ENCODE peak calls at places on chromosomes 16 and 17, in four cellular contexts. A, O, D and K are unnamed samples.

GRCh38 chr17:27239584-27239983 is 54.3 kb upstream of the WSB1 start:
- DNase-seq in D (no peak), O (no peak), A (no peak), K (no peak)

GRCh38 chr17:29663155-29663554 is 40.4 kb upstream of the CORO6 start:
- DNase-seq in D (no peak), A (peak; percentile 78), O (no peak), K (no peak)

GRCh38 chr16:67661101-67661661 is 421 bp downstream of the PARD6A start:
- DNase-seq in A (peak; percentile 31), O (no peak), D (no peak), K (no peak)

GRCh38 chr17:62668091-62668804 is 40.8 kb downstream of the MRC2 start:
- DNase-seq in O (no peak), A (peak; percentile 58), D (no peak), K (no peak)

GRCh38 chr17:55458977-55459376 is 37.3 kb upstream of the MMD start:
- DNase-seq in A (peak; percentile 66), D (no peak), O (no peak), K (no peak)

GRCh38 chr16:1989209-1989825 is 453 bp upstream of the SYNGR3 start:
- DNase-seq in A (no peak), O (no peak), D (no peak), K (no peak)

GRCh38 chr16:85582177-85582888 is 30.8 kb upstream of the GSE1 start:
- DNase-seq in D (no peak), O (no peak), A (no peak), K (no peak)

GRCh38 chr16:65737831-65738230 is 616.0 kb upstream of the CDH11 start:
- DNase-seq in O (no peak), D (no peak), A (no peak), K (no peak)

GRCh38 chr16:84355149-84355548 is 13.2 kb upstream of the ATP2C2 start:
- DNase-seq in D (no peak), O (no peak), A (no peak), K (no peak)